ENCODE peak calls at places on chromosomes 2 and 18, in four cellular contexts. J, D, F and R are unnamed samples.

GRCh38 chr2:32932825-32933755 is 13.7 kb upstream of the LTBP1 start:
- DNase-seq in J (no peak), D (no peak), F (no peak), R (no peak)

GRCh38 chr2:226440119-226440917 is 359.3 kb downstream of the IRS1 start:
- DNase-seq in J (no peak), D (no peak), F (no peak), R (no peak)

GRCh38 chr2:151782378-151783132 is 45.7 kb downstream of the ARL5A start:
- DNase-seq in J (no peak), D (no peak), F (no peak), R (no peak)

GRCh38 chr18:616380-616995 is 19.7 kb downstream of the CLUL1 start:
- DNase-seq in J (peak; percentile 47), D (peak; percentile 13), F (no peak), R (peak; percentile 47)

GRCh38 chr2:3679180-3679579 is 21.2 kb downstream of the ALLC start:
- DNase-seq in J (no peak), D (no peak), F (no peak), R (no peak)

GRCh38 chr2:237968048-237968862 is 1.4 kb downstream of the UBE2F start:
- DNase-seq in J (no peak), D (peak; percentile 23), F (no peak), R (no peak)

GRCh38 chr2:121904656-121905055 is 149.2 kb downstream of the TSN start:
- DNase-seq in J (no peak), D (no peak), F (no peak), R (peak; percentile 27)

GRCh38 chr2:190574169-190574568 is 39.6 kb upstream of the NEMP2 start:
- DNase-seq in J (no peak), D (no peak), F (no peak), R (no peak)

GRCh38 chr2:173909846-173910245 is 55.3 kb downstream of the SP3 start:
- DNase-seq in J (no peak), D (no peak), F (no peak), R (no peak)

GRCh38 chr2:8049851-8050571 is 631.8 kb upstream of the ID2 start:
- DNase-seq in J (no peak), D (no peak), F (no peak), R (no peak)

GRCh38 chr2:209864716-209865295 is 93.2 kb downstream of the UNC80 start:
- DNase-seq in J (peak; percentile 30), D (no peak), F (no peak), R (no peak)

GRCh38 chr2:48946444-48947048 is 191.0 kb upstream of the LHCGR start:
- DNase-seq in J (peak; percentile 74), D (peak; percentile 47), F (peak; percentile 3), R (peak; percentile 76)

GRCh38 chr2:171225302-171225980 is 64.7 kb upstream of the TLK1 start:
- DNase-seq in J (no peak), D (no peak), F (no peak), R (peak; percentile 40)

GRCh38 chr2:30694286-30695055 is 112.8 kb downstream of the CAPN13 start:
- DNase-seq in J (no peak), D (no peak), F (no peak), R (no peak)

GRCh38 chr18:31942301-31942998 is 478 bp downstream of the TRAPPC8 start:
- DNase-seq in J (peak; percentile 88), D (no peak), F (no peak), R (peak; percentile 2)

GRCh38 chr2:25491966-25492532 is 150.3 kb upstream of the DNMT3A start:
- DNase-seq in J (no peak), D (no peak), F (no peak), R (no peak)

GRCh38 chr2:131032393-131032836 is 60.8 kb downstream of the FAM168B start:
- DNase-seq in J (no peak), D (no peak), F (no peak), R (no peak)

GRCh38 chr2:143482316-143482715 is 353.1 kb downstream of the ARHGAP15 start:
- DNase-seq in J (no peak), D (no peak), F (no peak), R (no peak)

GRCh38 chr2:830419-831224 is 120.0 kb upstream of the SNTG2 start:
- DNase-seq in J (no peak), D (no peak), F (no peak), R (no peak)

GRCh38 chr2:60926751-60927568 is 45.6 kb downstream of the REL start:
- DNase-seq in J (no peak), D (no peak), F (no peak), R (no peak)

GRCh38 chr2:121489944-121490585 is 40.6 kb upstream of the RNU4ATAC start:
- DNase-seq in J (no peak), D (no peak), F (no peak), R (no peak)

GRCh38 chr18:52766002-52766540 is 426.1 kb downstream of the DCC start:
- DNase-seq in J (no peak), D (no peak), F (no peak), R (no peak)

GRCh38 chr2:109549016-109549595 is 64.7 kb downstream of the SEPTIN10 start:
- DNase-seq in J (no peak), D (no peak), F (no peak), R (no peak)

GRCh38 chr2:112751451-112752197 is 12.8 kb downstream of the CKAP2L start:
- DNase-seq in J (no peak), D (no peak), F (no peak), R (no peak)

GRCh38 chr2:173986805-173987204 is 21.6 kb upstream of the SP3 start:
- DNase-seq in J (no peak), D (no peak), F (no peak), R (no peak)

GRCh38 chr2:35510641-35511040 is 844.9 kb upstream of the CRIM1 start:
- DNase-seq in J (no peak), D (no peak), F (no peak), R (no peak)

GRCh38 chr18:28657836-28658410 is 481.0 kb upstream of the CDH2 start:
- DNase-seq in J (no peak), D (no peak), F (no peak), R (no peak)

GRCh38 chr2:26864226-26864625 is 16.3 kb downstream of the DPYSL5 start:
- DNase-seq in J (no peak), D (no peak), F (no peak), R (no peak)

GRCh38 chr2:142220901-142221300 is 90.1 kb upstream of the LRP1B start:
- DNase-seq in J (no peak), D (no peak), F (no peak), R (peak; percentile 3)

GRCh38 chr2:173806761-173807160 is 158.4 kb downstream of the SP3 start:
- DNase-seq in J (no peak), D (no peak), F (no peak), R (no peak)

GRCh38 chr18:2846241-2846637 is 567 bp upstream of the EMILIN2 start:
- DNase-seq in J (peak; percentile 53), D (no peak), F (no peak), R (peak; percentile 51)

GRCh38 chr2:119480184-119480583 is 44.1 kb downstream of the SCTR start:
- DNase-seq in J (no peak), D (no peak), F (no peak), R (no peak)

GRCh38 chr18:64330976-64331375 is 182.1 kb upstream of the LINC00305 start:
- DNase-seq in J (no peak), D (no peak), F (no peak), R (no peak)

GRCh38 chr2:18834341-18834740 is 245.0 kb upstream of the NT5C1B start:
- DNase-seq in J (no peak), D (no peak), F (no peak), R (no peak)

GRCh38 chr2:7649461-7650228 is 732.4 kb downstream of the RNF144A start:
- DNase-seq in J (no peak), D (no peak), F (no peak), R (no peak)

GRCh38 chr2:202375611-202376408 is at the start of gene BMPR2:
- DNase-seq in J (peak; percentile 95), D (peak; percentile 92), F (peak; percentile 39), R (peak; percentile 91)

GRCh38 chr18:69774831-69775230 is 172.8 kb downstream of the CD226 start:
- DNase-seq in J (no peak), D (no peak), F (no peak), R (no peak)

GRCh38 chr2:70978388-70979357 is at the start of gene ANKRD53:
- DNase-seq in J (peak; percentile 86), D (peak; percentile 85), F (no peak), R (no peak)
- H3K4me3 ChIP-seq in J (peak within 1 kb of the TSS; percentile 55), D (peak within 1 kb of the TSS; percentile 35), F (peak within 1 kb of the TSS; percentile 70), R (peak within 1 kb of the TSS; percentile 61)

DNA sequence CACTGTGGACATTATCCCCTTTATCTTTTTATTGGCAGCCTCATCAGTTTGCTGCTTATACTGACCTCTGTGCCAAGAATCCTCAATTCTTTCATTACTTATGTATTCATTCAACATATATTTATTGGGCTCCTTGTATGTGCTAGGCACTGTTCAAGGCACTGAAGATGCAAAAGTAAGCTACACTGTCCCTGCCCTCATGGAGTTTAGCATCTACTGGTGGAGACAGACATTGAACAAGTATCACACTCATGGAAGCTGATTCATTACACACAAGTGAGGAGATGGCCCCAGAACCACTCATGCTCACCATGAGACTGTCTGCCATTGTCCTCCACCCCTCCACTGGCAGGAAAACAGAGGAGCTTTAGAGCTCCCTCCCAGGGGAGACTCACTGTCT is 45.2 kb downstream of the SLC40A1 start:
- DNase-seq in J (no peak), D (no peak), F (no peak), R (no peak)
- H3K27ac ChIP-seq in J (no peak overlapping the region), D (no peak overlapping the region), F (no peak overlapping the region), R (no peak overlapping the region)

GRCh38 chr2:163345795-163346573 is 389.8 kb downstream of the FIGN start:
- DNase-seq in J (peak; percentile 76), D (no peak), F (no peak), R (peak; percentile 79)

GRCh38 chr2:163347982-163348842 is 387.6 kb downstream of the FIGN start:
- DNase-seq in J (peak; percentile 91), D (peak; percentile 76), F (peak; percentile 20), R (peak; percentile 90)

GRCh38 chr2:163343316-163343715 is 392.5 kb downstream of the FIGN start:
- DNase-seq in J (peak; percentile 24), D (no peak), F (no peak), R (no peak)

GRCh38 chr2:163351966-163352365 is 383.8 kb downstream of the FIGN start:
- DNase-seq in J (no peak), D (no peak), F (no peak), R (no peak)

GRCh38 chr2:163348843-163349395 is 386.9 kb downstream of the FIGN start:
- DNase-seq in J (peak; percentile 42), D (no peak), F (no peak), R (peak; percentile 62)
- H3K4me3 ChIP-seq in J (peak overlapping the region; percentile 13), D (no peak overlapping the region), F (peak overlapping the region; percentile 73), R (peak overlapping the region; percentile 48)

DNA sequence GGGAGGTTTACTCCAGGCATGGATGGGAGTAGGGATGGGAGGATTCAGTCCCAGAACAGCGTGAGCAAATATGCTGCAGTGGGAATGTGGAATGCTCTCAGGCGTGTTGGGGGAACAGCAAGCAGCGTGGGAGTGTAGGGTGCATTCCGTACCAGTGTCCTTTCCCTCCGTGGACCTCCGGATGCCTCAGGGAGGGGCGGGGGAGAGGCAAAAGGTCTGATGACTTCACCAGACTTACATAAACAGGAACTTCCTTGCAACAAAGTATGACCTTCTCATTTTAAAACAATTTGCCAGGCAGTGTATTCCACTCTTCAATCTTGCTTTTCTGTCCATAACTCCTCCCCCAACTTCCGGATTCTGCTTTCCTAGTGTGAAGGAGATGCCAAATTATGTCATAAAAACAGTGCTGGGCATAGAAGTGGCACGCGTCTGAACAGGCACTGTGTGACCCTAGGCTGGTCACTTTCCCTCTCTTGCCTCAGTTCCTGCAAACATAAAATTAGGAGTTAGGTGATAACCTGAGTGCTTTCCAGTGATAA is 36.9 kb downstream of the RPL37A start:
- DNase-seq in J (no peak), D (peak; percentile 39), F (peak; percentile 61), R (no peak)
- H3K27ac ChIP-seq in J (no peak overlapping the region), D (peak overlapping the region; percentile 19), F (peak overlapping the region; percentile 89), R (no peak overlapping the region)